ENCODE peak calls at places on chromosomes 11 and 22, in five cellular contexts. One of them, this sample, is unnamed.

GRCh38 chr22:39524089-39524752 is 3.9 kb downstream of the ATF4 start:
- DNase-seq in NCI-H1092: no peak
- DNase-seq in midbrain: no peak
- DNase-seq in upper lobe of right lung: no peak
- DNase-seq in T follicular helper cell: no peak
- DNase-seq in this sample: no peak

GRCh38 chr11:299951-300735 is 817 bp upstream of the IFITM5 start:
- DNase-seq in NCI-H1092: no peak
- DNase-seq in midbrain: no peak
- DNase-seq in upper lobe of right lung: peak
- DNase-seq in T follicular helper cell: no peak
- DNase-seq in this sample: no peak

GRCh38 chr11:44851496-44851895 is 99.2 kb downstream of the TP53I11 start:
- DNase-seq in NCI-H1092: no peak
- DNase-seq in midbrain: no peak
- DNase-seq in T follicular helper cell: no peak
- DNase-seq in upper lobe of right lung: no peak
- DNase-seq in this sample: no peak

GRCh38 chr11:133516845-133517244 is 15.5 kb downstream of the OPCML start:
- DNase-seq in midbrain: no peak
- DNase-seq in NCI-H1092: no peak
- DNase-seq in upper lobe of right lung: no peak
- DNase-seq in T follicular helper cell: no peak
- DNase-seq in this sample: no peak

GRCh38 chr22:16781764-16782329 is 43.4 kb downstream of the XKR3 start:
- DNase-seq in midbrain: no peak
- DNase-seq in NCI-H1092: no peak
- DNase-seq in T follicular helper cell: no peak
- DNase-seq in upper lobe of right lung: no peak
- DNase-seq in this sample: no peak

GRCh38 chr22:48825802-48826520 is 1001.7 kb downstream of the BRD1 start:
- DNase-seq in T follicular helper cell: no peak
- DNase-seq in upper lobe of right lung: peak
- DNase-seq in NCI-H1092: no peak
- DNase-seq in midbrain: no peak
- DNase-seq in this sample: no peak

GRCh38 chr11:62337682-62338181 is 484 bp downstream of the ASRGL1 start:
- DNase-seq in upper lobe of right lung: peak
- DNase-seq in midbrain: no peak
- DNase-seq in T follicular helper cell: no peak
- DNase-seq in NCI-H1092: peak
- DNase-seq in this sample: no peak

GRCh38 chr11:131681875-131682274 is 311.5 kb downstream of the NTM start:
- DNase-seq in NCI-H1092: no peak
- DNase-seq in midbrain: no peak
- DNase-seq in upper lobe of right lung: no peak
- DNase-seq in T follicular helper cell: no peak
- DNase-seq in this sample: no peak

GRCh38 chr22:43923191-43923590 is 414 bp upstream of the PNPLA3 start:
- DNase-seq in T follicular helper cell: no peak
- DNase-seq in midbrain: no peak
- DNase-seq in upper lobe of right lung: no peak
- DNase-seq in NCI-H1092: no peak
- DNase-seq in this sample: no peak

GRCh38 chr11:69640260-69640994 is 529 bp upstream of the CCND1 start:
- DNase-seq in upper lobe of right lung: peak
- DNase-seq in midbrain: no peak
- DNase-seq in NCI-H1092: no peak
- DNase-seq in T follicular helper cell: no peak
- DNase-seq in this sample: no peak

GRCh38 chr11:101127348-101127698 is 2.3 kb downstream of the PGR start:
- DNase-seq in upper lobe of right lung: peak
- DNase-seq in NCI-H1092: no peak
- DNase-seq in midbrain: no peak
- DNase-seq in T follicular helper cell: no peak
- DNase-seq in this sample: no peak

GRCh38 chr22:30214703-30215405 is 31.7 kb downstream of the LIF start:
- DNase-seq in T follicular helper cell: no peak
- DNase-seq in NCI-H1092: no peak
- DNase-seq in upper lobe of right lung: no peak
- DNase-seq in midbrain: no peak
- DNase-seq in this sample: no peak

GRCh38 chr11:72840780-72841179 is 26.6 kb downstream of the ATG16L2 start:
- DNase-seq in NCI-H1092: no peak
- DNase-seq in T follicular helper cell: no peak
- DNase-seq in midbrain: no peak
- DNase-seq in upper lobe of right lung: no peak
- DNase-seq in this sample: no peak

GRCh38 chr22:24405631-24406321 is 21.6 kb upstream of the ADORA2A start:
- DNase-seq in T follicular helper cell: no peak
- DNase-seq in midbrain: no peak
- DNase-seq in NCI-H1092: no peak
- DNase-seq in upper lobe of right lung: no peak
- DNase-seq in this sample: no peak

GRCh38 chr11:33557201-33557600 is 143.4 kb downstream of the C11orf91 start:
- DNase-seq in T follicular helper cell: no peak
- DNase-seq in midbrain: no peak
- DNase-seq in NCI-H1092: no peak
- DNase-seq in upper lobe of right lung: no peak
- DNase-seq in this sample: no peak

This sample was measured in thoracic aorta.